ENCODE peak calls at places on chromosome X, in seven cellular contexts. P is PC-3, Y is GM12865, C is B cell, Z is cardiac fibroblast, U is foreskin fibroblast, F is fibroblast of the aortic adventitia. G is an unnamed sample.

GRCh38 chrX:106897259-106897658 is 5.9 kb downstream of the RIPPLY1 start:
- DNase-seq in P (peak), Y (no peak), C (no peak), Z (peak), U (peak), F (peak), G (no peak)

GRCh38 chrX:103343105-103343504 is 13.1 kb downstream of the TCEAL7 start:
- DNase-seq in P (peak), Y (peak), C (peak), Z (peak), U (peak), F (peak), G (peak)

GRCh38 chrX:153946910-153947769 is 2.7 kb upstream of the RENBP start:
- DNase-seq in P (peak), Y (peak), C (peak), Z (peak), U (peak), F (peak), G (peak)

GRCh38 chrX:153353416-153353815 is 19.5 kb downstream of the ZNF275 start:
- DNase-seq in P (no peak), Y (no peak), C (no peak), Z (no peak), U (peak), F (no peak), G (no peak)

GRCh38 chrX:72620550-72621145 is 48.0 kb upstream of the HDAC8 start:
- DNase-seq in P (peak), Y (no peak), C (no peak), Z (peak), U (peak), F (peak), G (no peak)

GRCh38 chrX:50704360-50704759 is 109.6 kb downstream of the SHROOM4 start:
- DNase-seq in P (no peak), Y (no peak), C (no peak), Z (no peak), U (no peak), F (no peak), G (no peak)

GRCh38 chrX:97728225-97728624 is 844.5 kb downstream of the RPA4 start:
- DNase-seq in P (no peak), Y (no peak), C (no peak), Z (no peak), U (no peak), F (no peak), G (no peak)

GRCh38 chrX:38627683-38628082 is 66.3 kb downstream of the TSPAN7 start:
- DNase-seq in P (peak), Y (peak), C (peak), Z (peak), U (peak), F (no peak), G (peak)

GRCh38 chrX:67692246-67692645 is 148.4 kb downstream of the AR start:
- DNase-seq in P (no peak), Y (peak), C (no peak), Z (peak), U (peak), F (peak), G (no peak)

GRCh38 chrX:153944140-153944799 is at the start of gene RENBP:
- DNase-seq in P (no peak), Y (no peak), C (peak), Z (no peak), U (no peak), F (no peak), G (no peak)

GRCh38 chrX:8201896-8202331 is 30.8 kb upstream of the VCX2 start:
- DNase-seq in P (no peak), Y (no peak), C (no peak), Z (peak), U (no peak), F (peak), G (no peak)

GRCh38 chrX:142804085-142804484 is 221.6 kb upstream of the SPANXN4 start:
- DNase-seq in P (peak), Y (peak), C (peak), Z (no peak), U (no peak), F (no peak), G (no peak)

GRCh38 chrX:46247456-46247855 is 297.8 kb downstream of the ZNF674 start:
- DNase-seq in P (no peak), Y (no peak), C (no peak), Z (no peak), U (peak), F (no peak), G (no peak)

GRCh38 chrX:150364347-150365050 is 1.4 kb downstream of the MAMLD1 start:
- DNase-seq in P (peak), Y (no peak), C (peak), Z (no peak), U (peak), F (peak), G (peak)

GRCh38 chrX:140756948-140757347 is 47.4 kb downstream of the LINC00632 start:
- DNase-seq in P (no peak), Y (no peak), C (no peak), Z (no peak), U (no peak), F (no peak), G (no peak)

GRCh38 chrX:76815754-76816153 is 388.2 kb downstream of the MAGEE1 start:
- DNase-seq in P (no peak), Y (no peak), C (no peak), Z (no peak), U (no peak), F (no peak), G (no peak)

GRCh38 chrX:17020828-17021821 is 74.7 kb downstream of the REPS2 start:
- DNase-seq in P (no peak), Y (peak), C (no peak), Z (no peak), U (peak), F (no peak), G (no peak)

GRCh38 chrX:74578137-74578536 is 36.3 kb downstream of the RLIM start:
- DNase-seq in P (no peak), Y (peak), C (no peak), Z (no peak), U (no peak), F (no peak), G (no peak)

GRCh38 chrX:149473092-149473491 is 32.0 kb downstream of the IDS start:
- DNase-seq in P (no peak), Y (no peak), C (no peak), Z (no peak), U (no peak), F (no peak), G (no peak)

GRCh38 chrX:129945131-129945530 is 37.3 kb upstream of the BCORL1 start:
- DNase-seq in P (peak), Y (no peak), C (no peak), Z (peak), U (peak), F (no peak), G (no peak)

GRCh38 chrX:49278081-49278480 is 8.5 kb downstream of the PPP1R3F start:
- DNase-seq in P (no peak), Y (no peak), C (no peak), Z (no peak), U (no peak), F (no peak), G (no peak)

GRCh38 chrX:85569096-85569495 is 189.6 kb upstream of the POF1B start:
- DNase-seq in P (no peak), Y (no peak), C (no peak), Z (no peak), U (no peak), F (no peak), G (no peak)

GRCh38 chrX:23386726-23387125 is 52.1 kb downstream of the PTCHD1 start:
- DNase-seq in P (no peak), Y (no peak), C (no peak), Z (no peak), U (no peak), F (no peak), G (no peak)

GRCh38 chrX:69185886-69186285 is 20.6 kb upstream of the PJA1 start:
- DNase-seq in P (no peak), Y (no peak), C (no peak), Z (no peak), U (no peak), F (no peak), G (no peak)

GRCh38 chrX:9670136-9670905 is 95.3 kb downstream of the GPR143 start:
- DNase-seq in P (no peak), Y (no peak), C (no peak), Z (peak), U (peak), F (peak), G (no peak)

GRCh38 chrX:40543661-40544328 is 37.0 kb upstream of the ATP6AP2 start:
- DNase-seq in P (peak), Y (peak), C (peak), Z (peak), U (peak), F (peak), G (peak)

GRCh38 chrX:120358687-120359086 is 3.2 kb upstream of the ATP1B4 start:
- DNase-seq in P (peak), Y (no peak), C (no peak), Z (peak), U (peak), F (peak), G (no peak)

GRCh38 chrX:134737061-134737460 is 78.8 kb upstream of the PLAC1 start:
- DNase-seq in P (no peak), Y (no peak), C (no peak), Z (peak), U (peak), F (peak), G (no peak)

GRCh38 chrX:15816453-15816838 is 26.2 kb downstream of the ZRSR2 start:
- DNase-seq in P (no peak), Y (no peak), C (no peak), Z (no peak), U (peak), F (peak), G (no peak)
- TF ChIP-seq CTCF in P (peak), Y (no peak), C (no peak), Z (no peak), U (no peak), F (no peak), G (no peak)

GRCh38 chrX:133419911-133420310 is 4.6 kb upstream of the GPC4 start:
- DNase-seq in P (no peak), Y (no peak), C (no peak), Z (no peak), U (no peak), F (no peak), G (no peak)
- TF ChIP-seq CTCF in P (no peak), Y (no peak), C (no peak), Z (no peak), U (no peak), F (no peak), G (no peak)

GRCh38 chrX:19017271-19017670 is 33.4 kb upstream of the PHKA2 start:
- DNase-seq in P (peak), Y (peak), C (no peak), Z (peak), U (peak), F (peak), G (peak)
- TF ChIP-seq CTCF in P (peak), Y (peak), C (no peak), Z (peak), U (peak), F (peak), G (peak)

DNA sequence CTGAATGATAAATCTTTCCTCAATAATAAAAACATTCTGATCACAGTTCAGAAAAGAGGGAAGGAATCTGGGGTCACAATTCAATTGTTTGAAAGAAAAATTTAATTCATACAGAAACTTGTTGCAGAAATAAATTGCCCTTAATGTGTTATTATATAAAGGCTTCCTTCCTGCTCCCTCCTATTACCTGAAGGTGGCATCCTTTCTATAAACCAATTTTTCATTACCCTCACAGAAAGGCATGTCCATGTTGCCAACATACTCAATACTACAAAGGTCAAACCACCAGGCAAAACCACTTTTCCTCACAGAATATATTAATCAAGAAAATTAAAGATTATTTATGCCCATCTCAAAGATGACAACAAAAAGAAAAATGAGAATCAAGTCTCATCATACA is 194.3 kb upstream of the CT83 start:
- DNase-seq in P (no peak), Y (no peak), C (no peak), Z (no peak), U (no peak), F (no peak), G (no peak)
- TF ChIP-seq CTCF in P (no peak), Y (no peak), C (no peak), Z (no peak), U (no peak), F (no peak), G (no peak)

DNA sequence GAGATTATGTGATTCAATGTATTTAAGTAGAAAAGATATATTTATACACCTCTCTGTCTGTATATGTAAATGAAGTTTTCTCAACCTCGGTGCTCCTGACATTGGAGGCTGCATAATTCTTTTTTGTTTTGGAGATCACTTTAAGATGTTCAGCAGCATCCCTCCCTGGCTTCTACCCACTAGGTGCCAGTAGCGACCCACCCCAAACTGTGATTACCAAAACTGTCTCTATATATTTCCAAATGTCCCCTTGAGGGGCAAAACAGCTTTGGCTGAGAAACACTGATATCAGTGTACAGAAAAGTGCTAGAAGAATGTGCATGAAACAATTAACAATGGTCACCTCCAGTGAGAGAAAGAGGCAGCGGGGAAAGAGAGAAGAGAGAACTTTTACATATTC is 51.2 kb downstream of the DCX start:
- DNase-seq in P (no peak), Y (no peak), C (no peak), Z (no peak), U (no peak), F (no peak), G (no peak)
- TF ChIP-seq CTCF in P (no peak), Y (no peak), C (no peak), Z (no peak), U (no peak), F (no peak), G (no peak)

GRCh38 chrX:110159235-110159634 is 156.3 kb downstream of the TMEM164 start:
- DNase-seq in P (no peak), Y (no peak), C (peak), Z (no peak), U (no peak), F (no peak), G (no peak)

GRCh38 chrX:110155759-110156158 is 152.8 kb downstream of the TMEM164 start:
- DNase-seq in P (no peak), Y (no peak), C (no peak), Z (no peak), U (no peak), F (no peak), G (no peak)

GRCh38 chrX:110153900-110154299 is 151.0 kb downstream of the TMEM164 start:
- DNase-seq in P (no peak), Y (no peak), C (no peak), Z (no peak), U (no peak), F (no peak), G (no peak)

GRCh38 chrX:110157444-110157843 is 154.5 kb downstream of the TMEM164 start:
- DNase-seq in P (no peak), Y (no peak), C (no peak), Z (no peak), U (no peak), F (no peak), G (no peak)

GRCh38 chrX:110156167-110156754 is 153.3 kb downstream of the TMEM164 start:
- DNase-seq in P (peak), Y (no peak), C (peak), Z (no peak), U (peak), F (peak), G (no peak)
- TF ChIP-seq CTCF in P (peak), Y (peak), C (peak), Z (peak), U (peak), F (peak), G (no peak)

G was measured in GM13976.